ENCODE peak calls at places on chromosomes 2 and 18, in seven cellular contexts. One of them, this sample, is unnamed.

GRCh38 chr2:88874063-88874657 is 182.7 kb downstream of the RPIA start:
- DNase-seq in H1: no peak
- DNase-seq in SK-N-SH: peak; percentile 39
- DNase-seq in HepG2: peak; percentile 53
- DNase-seq in GM12878: no peak
- DNase-seq in HCT116: peak; percentile 48
- DNase-seq in K562: peak; percentile 44
- DNase-seq in this sample: peak; percentile 65

GRCh38 chr18:32801236-32801635 is 28.4 kb upstream of the KLHL14 start:
- DNase-seq in HepG2: no peak
- DNase-seq in GM12878: no peak
- DNase-seq in K562: no peak
- DNase-seq in SK-N-SH: no peak
- DNase-seq in H1: no peak
- DNase-seq in HCT116: no peak
- DNase-seq in this sample: no peak

GRCh38 chr2:238093181-238094140 is 6.7 kb upstream of the ESPNL start:
- DNase-seq in HepG2: no peak
- DNase-seq in H1: peak; percentile 45
- DNase-seq in SK-N-SH: peak; percentile 37
- DNase-seq in GM12878: no peak
- DNase-seq in K562: no peak
- DNase-seq in HCT116: no peak
- DNase-seq in this sample: no peak

GRCh38 chr2:109352066-109352897 is 223.3 kb downstream of the SH3RF3 start:
- DNase-seq in HepG2: no peak
- DNase-seq in GM12878: no peak
- DNase-seq in SK-N-SH: no peak
- DNase-seq in H1: peak; percentile 34
- DNase-seq in K562: no peak
- DNase-seq in HCT116: no peak
- DNase-seq in this sample: no peak

GRCh38 chr2:18309188-18309587 is 251.3 kb downstream of the RDH14 start:
- DNase-seq in H1: no peak
- DNase-seq in GM12878: no peak
- DNase-seq in HepG2: no peak
- DNase-seq in HCT116: no peak
- DNase-seq in K562: no peak
- DNase-seq in SK-N-SH: no peak
- DNase-seq in this sample: no peak

GRCh38 chr2:16136461-16137035 is 196.2 kb downstream of the MYCN start:
- DNase-seq in K562: no peak
- DNase-seq in GM12878: no peak
- DNase-seq in H1: no peak
- DNase-seq in HepG2: no peak
- DNase-seq in SK-N-SH: no peak
- DNase-seq in HCT116: no peak
- DNase-seq in this sample: no peak

GRCh38 chr2:70772486-70773155 is 4.6 kb upstream of the ADD2 start:
- DNase-seq in K562: peak; percentile 26
- DNase-seq in HCT116: no peak
- DNase-seq in H1: no peak
- DNase-seq in GM12878: no peak
- DNase-seq in SK-N-SH: no peak
- DNase-seq in HepG2: no peak
- DNase-seq in this sample: no peak

GRCh38 chr18:58216071-58216471 is 172.0 kb downstream of the NEDD4L start:
- DNase-seq in GM12878: no peak
- DNase-seq in SK-N-SH: no peak
- DNase-seq in H1: no peak
- DNase-seq in HepG2: no peak
- DNase-seq in K562: no peak
- DNase-seq in HCT116: no peak
- DNase-seq in this sample: no peak

GRCh38 chr2:99615247-99615771 is 125.5 kb upstream of the REV1 start:
- DNase-seq in H1: peak; percentile 53
- DNase-seq in SK-N-SH: no peak
- DNase-seq in K562: no peak
- DNase-seq in HCT116: peak; percentile 21
- DNase-seq in HepG2: peak; percentile 33
- DNase-seq in GM12878: no peak
- DNase-seq in this sample: peak; percentile 55

DNA sequence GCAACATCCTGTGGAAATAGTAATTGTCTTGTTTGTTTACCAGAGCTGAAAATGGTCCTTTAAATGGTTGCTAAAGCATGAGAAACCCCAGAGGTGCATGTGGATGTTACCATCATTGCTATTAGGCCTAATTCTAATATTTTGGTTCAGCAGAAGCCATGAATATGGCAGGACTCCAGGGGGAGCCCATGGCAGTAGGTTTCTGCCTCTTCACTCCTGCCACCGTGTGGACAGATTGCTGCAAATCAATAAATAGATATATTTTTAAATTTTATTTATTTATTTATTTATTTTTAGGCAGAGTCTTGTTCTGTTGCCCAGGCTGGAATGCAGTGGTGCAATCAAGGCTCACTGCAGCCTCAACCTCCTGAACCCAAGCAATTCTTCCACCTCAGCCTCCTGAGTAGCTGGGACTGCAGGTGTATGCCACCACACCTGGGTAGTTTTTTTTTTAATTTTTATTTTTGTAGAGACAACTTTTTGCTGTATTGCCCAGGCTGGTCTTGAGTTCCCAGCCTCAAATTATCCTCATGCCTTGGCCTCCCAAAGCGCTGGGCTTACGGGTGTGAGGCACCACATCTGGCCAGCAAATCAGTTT is 54.9 kb upstream of the CAPN13 start:
- DNase-seq in HepG2: peak; percentile 79
- DNase-seq in H1: peak; percentile 53
- DNase-seq in HCT116: peak; percentile 55
- DNase-seq in K562: peak; percentile 45
- DNase-seq in GM12878: no peak
- DNase-seq in SK-N-SH: peak; percentile 83
- DNase-seq in this sample: peak; percentile 79
- TF ChIP-seq JUND in HepG2: no peak
- TF ChIP-seq JUND in H1: no peak
- TF ChIP-seq JUND in HCT116: no peak
- TF ChIP-seq JUND in K562: no peak
- TF ChIP-seq JUND in GM12878: no peak
- TF ChIP-seq JUND in SK-N-SH: no peak
- TF ChIP-seq JUND in this sample: no peak

DNA sequence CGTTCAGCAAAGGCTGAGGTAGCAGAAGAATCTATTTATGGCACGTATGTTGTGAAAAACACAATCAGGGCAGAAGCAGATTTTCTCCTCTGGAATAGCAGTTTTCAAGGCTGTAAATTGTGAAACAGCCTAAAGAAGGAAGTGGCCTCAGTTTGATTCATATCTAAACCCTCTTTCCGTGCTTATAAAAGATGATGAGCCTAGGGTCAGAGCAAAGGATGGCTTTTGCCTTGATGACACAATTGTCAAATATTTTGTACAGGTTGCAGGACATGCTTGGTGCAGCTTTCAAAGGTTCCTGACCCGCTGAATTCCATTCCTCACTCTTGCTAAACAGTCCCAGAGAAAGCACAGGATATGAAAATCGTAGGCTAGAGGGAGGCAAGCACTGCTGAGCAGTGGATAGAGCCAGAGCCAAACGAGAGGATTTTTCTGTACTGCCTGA is 106.2 kb upstream of the DLX2 start:
- DNase-seq in HCT116: no peak
- DNase-seq in SK-N-SH: no peak
- DNase-seq in HepG2: no peak
- DNase-seq in H1: no peak
- DNase-seq in K562: no peak
- DNase-seq in GM12878: no peak
- DNase-seq in this sample: no peak
- TF ChIP-seq JUND in HCT116: no peak
- TF ChIP-seq JUND in SK-N-SH: no peak
- TF ChIP-seq JUND in HepG2: no peak
- TF ChIP-seq JUND in H1: no peak
- TF ChIP-seq JUND in K562: no peak
- TF ChIP-seq JUND in GM12878: no peak
- TF ChIP-seq JUND in this sample: no peak

GRCh38 chr2:9074930-9075329 is 71.4 kb upstream of the MBOAT2 start:
- DNase-seq in HCT116: no peak
- DNase-seq in SK-N-SH: no peak
- DNase-seq in GM12878: no peak
- DNase-seq in HepG2: no peak
- DNase-seq in K562: no peak
- DNase-seq in H1: peak; percentile 58
- DNase-seq in this sample: no peak
- TF ChIP-seq JUND in HCT116: no peak
- TF ChIP-seq JUND in SK-N-SH: no peak
- TF ChIP-seq JUND in GM12878: no peak
- TF ChIP-seq JUND in HepG2: no peak
- TF ChIP-seq JUND in K562: no peak
- TF ChIP-seq JUND in H1: peak; percentile 56
- TF ChIP-seq JUND in this sample: no peak

GRCh38 chr2:22879009-22879863 is 505.7 kb upstream of the KLHL29 start:
- DNase-seq in HepG2: no peak
- DNase-seq in HCT116: no peak
- DNase-seq in GM12878: no peak
- DNase-seq in SK-N-SH: peak; percentile 64
- DNase-seq in H1: no peak
- DNase-seq in K562: no peak
- DNase-seq in this sample: no peak
- TF ChIP-seq JUND in HepG2: no peak
- TF ChIP-seq JUND in HCT116: no peak
- TF ChIP-seq JUND in GM12878: no peak
- TF ChIP-seq JUND in SK-N-SH: no peak
- TF ChIP-seq JUND in H1: no peak
- TF ChIP-seq JUND in K562: no peak
- TF ChIP-seq JUND in this sample: no peak

GRCh38 chr2:182499706-182500470 is 73.1 kb upstream of the PDE1A start:
- DNase-seq in K562: no peak
- DNase-seq in GM12878: no peak
- DNase-seq in SK-N-SH: no peak
- DNase-seq in HCT116: no peak
- DNase-seq in H1: no peak
- DNase-seq in HepG2: no peak
- DNase-seq in this sample: no peak

DNA sequence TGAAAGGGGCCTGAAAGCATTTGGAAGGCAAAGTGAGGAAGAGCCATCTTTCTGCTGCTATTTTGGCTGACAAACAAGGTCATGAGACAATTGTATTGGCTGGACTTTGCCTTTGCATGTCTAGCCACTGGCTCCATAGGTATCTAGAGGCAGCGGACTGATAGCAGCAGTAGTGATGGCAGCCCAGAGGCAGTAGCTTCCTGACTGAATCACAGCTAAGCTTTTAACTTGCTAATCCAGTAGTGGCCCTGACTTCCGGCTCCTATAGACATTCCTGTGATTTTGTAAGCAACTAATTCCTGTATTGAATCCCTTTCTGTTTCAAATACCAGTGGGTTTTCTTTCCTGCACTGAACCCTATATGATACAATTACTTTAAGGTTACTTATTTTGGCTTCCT is 69.8 kb upstream of the PDE1A start:
- DNase-seq in SK-N-SH: no peak
- DNase-seq in HepG2: peak; percentile 9
- DNase-seq in GM12878: no peak
- DNase-seq in H1: no peak
- DNase-seq in K562: no peak
- DNase-seq in HCT116: no peak
- DNase-seq in this sample: no peak
- TF ChIP-seq JUND in SK-N-SH: no peak
- TF ChIP-seq JUND in HepG2: no peak
- TF ChIP-seq JUND in GM12878: no peak
- TF ChIP-seq JUND in H1: no peak
- TF ChIP-seq JUND in K562: no peak
- TF ChIP-seq JUND in HCT116: no peak
- TF ChIP-seq JUND in this sample: no peak

This sample was measured in T47D.